ENCODE peak calls at places on chromosomes 13 and 19, in ten cellular contexts. A is amniotic stem cell; C is heart right ventricle; K is uterus; V is left lung; O is stimulated activated CD4-positive, alpha-beta T cell treated with anti-CD3 and anti-CD28 coated beads, TNF-alpha, amount 100 ng/mL, for 1 hour; P is brain pericyte; U is fibroblast of lung; E is cardiac fibroblast; Y is NCI-H2107. S is an unnamed sample.

GRCh38 chr19:5204212-5204611 is 136.4 kb downstream of the PTPRS start:
- DNase-seq in Y (no peak), V (no peak), C (no peak), A (no peak), U (no peak), O (no peak), P (no peak), K (no peak), E (no peak), S (no peak)

GRCh38 chr13:43180837-43181236 is 157.5 kb downstream of the DNAJC15 start:
- DNase-seq in P (no peak), K (no peak), O (no peak), U (no peak), E (no peak), Y (no peak), C (no peak), A (no peak), V (peak), S (no peak)

GRCh38 chr13:43986395-43986794 is 106.7 kb downstream of the LACC1 start:
- DNase-seq in U (peak), K (no peak), Y (no peak), A (no peak), C (no peak), V (no peak), E (no peak), O (no peak), P (no peak), S (no peak)

GRCh38 chr19:30074741-30075460 is 132.9 kb downstream of the URI1 start:
- DNase-seq in Y (no peak), U (peak), P (no peak), K (no peak), E (no peak), C (no peak), A (no peak), V (no peak), O (no peak), S (no peak)

GRCh38 chr13:111845621-111846351 is 221.2 kb upstream of the SOX1 start:
- DNase-seq in Y (no peak), A (no peak), O (no peak), C (no peak), V (peak), E (no peak), U (no peak), K (no peak), P (no peak), S (no peak)

GRCh38 chr13:67133476-67133875 is 96.7 kb downstream of the PCDH9 start:
- DNase-seq in U (peak), A (no peak), C (no peak), E (no peak), O (no peak), V (no peak), Y (no peak), P (no peak), K (no peak), S (no peak)

GRCh38 chr19:47351545-47351944 is 2.4 kb downstream of the DHX34 start:
- DNase-seq in V (no peak), C (no peak), A (no peak), P (no peak), U (peak), E (peak), O (no peak), Y (no peak), K (no peak), S (no peak)

GRCh38 chr19:47231215-47232054 is 436 bp upstream of the BBC3 start:
- DNase-seq in K (peak), V (peak), P (no peak), E (peak), Y (peak), C (peak), O (peak), A (peak), U (peak), S (peak)

GRCh38 chr13:64767054-64767453 is 2463.1 kb downstream of the PCDH9 start:
- DNase-seq in P (no peak), U (no peak), V (no peak), C (no peak), K (no peak), Y (no peak), E (no peak), A (no peak), O (no peak), S (no peak)

GRCh38 chr13:100610399-100611347 is 22.1 kb upstream of the GGACT start:
- DNase-seq in P (no peak), A (no peak), Y (no peak), U (no peak), E (no peak), V (no peak), O (no peak), K (no peak), C (no peak), S (no peak)

GRCh38 chr13:44108345-44108858 is 228.7 kb downstream of the LACC1 start:
- DNase-seq in K (no peak), E (no peak), U (no peak), C (peak), A (no peak), P (no peak), Y (no peak), O (no peak), V (no peak), S (no peak)

GRCh38 chr13:29754486-29754806 is 96.0 kb downstream of the UBL3 start:
- DNase-seq in Y (no peak), U (peak), C (no peak), P (no peak), O (no peak), E (peak), A (no peak), K (no peak), V (no peak), S (no peak)

GRCh38 chr13:27573265-27573664 is 47.1 kb downstream of the LNX2 start:
- DNase-seq in E (peak), P (no peak), Y (no peak), U (peak), A (no peak), K (no peak), O (no peak), V (no peak), C (no peak), S (no peak)

GRCh38 chr13:99380402-99380801 is 73.2 kb upstream of the GPR183 start:
- DNase-seq in E (no peak), C (no peak), K (no peak), Y (no peak), U (no peak), P (no peak), V (no peak), A (no peak), O (no peak), S (no peak)

GRCh38 chr13:89966524-89966923 is 1381.0 kb upstream of the MIR17HG start:
- DNase-seq in O (no peak), E (no peak), U (no peak), A (no peak), Y (no peak), C (no peak), K (no peak), P (no peak), V (no peak), S (no peak)

GRCh38 chr19:55080121-55080914 is 4.6 kb downstream of the EPS8L1 start:
- DNase-seq in Y (no peak), P (no peak), K (peak), O (peak), U (peak), E (peak), A (no peak), V (peak), C (peak), S (peak)

GRCh38 chr13:74061939-74062595 is 72.1 kb downstream of the KLF12 start:
- DNase-seq in P (no peak), U (peak), C (no peak), O (no peak), K (peak), V (no peak), A (no peak), E (peak), Y (no peak), S (no peak)

S was measured in lower lobe of right lung.